ENCODE peak calls at places on chromosomes 1 and 21, in five cellular contexts. M, D, I, L and Y are unnamed samples.

GRCh38 chr1:12064073-12064969 is 1.2 kb downstream of the TNFRSF8 start:
- DNase-seq in M (no peak), D (no peak), I (no peak), L (no peak), Y (no peak)

GRCh38 chr21:39647476-39647875 is 34.7 kb downstream of the B3GALT5 start:
- DNase-seq in M (no peak), D (no peak), I (no peak), L (no peak), Y (peak)

GRCh38 chr1:173295995-173296394 is 88.9 kb upstream of the TNFSF4 start:
- DNase-seq in M (no peak), D (no peak), I (no peak), L (peak), Y (peak)

GRCh38 chr1:61358770-61359455 is 276.6 kb downstream of the NFIA start:
- DNase-seq in M (no peak), D (no peak), I (no peak), L (peak), Y (peak)

GRCh38 chr21:34020005-34020847 is 53.2 kb upstream of the MRPS6 start:
- DNase-seq in M (no peak), D (peak), I (no peak), L (no peak), Y (no peak)

GRCh38 chr1:236809133-236809532 is 14.0 kb downstream of the MTR start:
- DNase-seq in M (no peak), D (no peak), I (no peak), L (no peak), Y (peak)

GRCh38 chr21:31326478-31327247 is 17.4 kb downstream of the TIAM1 start:
- DNase-seq in M (no peak), D (peak), I (no peak), L (peak), Y (no peak)

GRCh38 chr1:172704003-172704402 is 45.1 kb downstream of the FASLG start:
- DNase-seq in M (no peak), D (no peak), I (no peak), L (no peak), Y (no peak)

GRCh38 chr1:236338096-236338495 is 56.0 kb upstream of the EDARADD start:
- DNase-seq in M (no peak), D (no peak), I (no peak), L (peak), Y (peak)

GRCh38 chr1:165854101-165854845 is 26.9 kb downstream of the UCK2 start:
- DNase-seq in M (no peak), D (no peak), I (peak), L (peak), Y (peak)

GRCh38 chr1:65445837-65446236 is 25.4 kb downstream of the LEPR start:
- DNase-seq in M (no peak), D (no peak), I (no peak), L (no peak), Y (no peak)

GRCh38 chr1:65444128-65444527 is 23.7 kb downstream of the LEPR start:
- DNase-seq in M (no peak), D (no peak), I (no peak), L (no peak), Y (no peak)

DNA sequence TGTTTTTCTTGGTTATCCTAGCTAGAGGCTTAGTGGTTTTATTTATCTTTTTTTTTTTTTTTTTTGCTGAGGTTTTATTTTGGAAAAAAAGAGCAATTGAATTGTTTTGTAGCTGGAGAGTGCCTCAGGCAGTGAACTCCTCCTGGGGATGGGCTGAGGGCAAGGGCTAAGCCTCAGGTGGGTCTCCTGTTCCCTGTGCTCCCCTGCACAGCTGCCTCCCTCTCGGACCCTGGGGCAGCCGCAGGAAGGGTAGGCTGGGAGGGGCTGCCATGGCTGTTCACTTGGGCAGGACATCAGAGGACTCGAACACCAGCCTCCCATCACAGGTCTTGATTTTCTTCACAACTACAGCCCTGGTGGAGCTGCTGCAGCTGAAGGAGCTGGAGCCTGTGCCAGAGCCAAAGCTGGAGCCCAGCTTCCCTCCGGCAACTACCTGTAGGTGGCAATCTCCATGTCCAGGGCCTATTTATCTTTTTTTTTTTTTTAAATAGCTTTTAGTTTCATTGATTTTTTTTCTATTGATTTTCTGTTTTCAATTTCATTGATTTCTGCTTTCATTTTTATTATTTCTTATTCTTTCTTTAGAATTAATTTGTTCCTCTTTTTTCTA is 28.9 kb downstream of the LEPR start:
- DNase-seq in M (no peak), D (no peak), I (no peak), L (no peak), Y (peak)
- TF ChIP-seq CTCF in M (no peak), D (no peak), I (no peak), L (no peak), Y (peak)

GRCh38 chr1:1037366-1038327 is 17.7 kb downstream of the AGRN start:
- DNase-seq in M (no peak), D (no peak), I (no peak), L (no peak), Y (no peak)

GRCh38 chr1:1033731-1034437 is 14.0 kb downstream of the AGRN start:
- DNase-seq in M (no peak), D (no peak), I (no peak), L (no peak), Y (no peak)

GRCh38 chr1:1034438-1034759 is 14.5 kb downstream of the AGRN start:
- DNase-seq in M (no peak), D (no peak), I (no peak), L (no peak), Y (no peak)

GRCh38 chr1:1033009-1033587 is 13.2 kb downstream of the AGRN start:
- DNase-seq in M (peak), D (peak), I (no peak), L (peak), Y (peak)

GRCh38 chr1:1035291-1035931 is 15.5 kb downstream of the AGRN start:
- DNase-seq in M (no peak), D (no peak), I (no peak), L (no peak), Y (no peak)
- TF ChIP-seq CTCF in M (no peak), D (no peak), I (no peak), L (no peak), Y (peak)

DNA sequence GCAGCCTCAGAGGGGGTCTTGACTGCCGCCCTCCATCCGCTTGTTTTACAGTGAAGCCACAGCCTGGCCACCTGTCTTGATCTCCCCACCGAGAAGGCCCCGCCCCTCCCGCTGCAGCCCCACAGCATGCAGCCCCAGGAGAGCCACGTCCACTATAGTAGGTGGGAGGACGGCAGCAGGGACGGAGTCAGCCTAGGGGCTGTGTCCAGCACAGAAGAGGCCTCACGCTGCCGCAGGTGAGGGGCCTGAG is 2.6 kb downstream of the SMIM1 start:
- DNase-seq in M (no peak), D (no peak), I (no peak), L (no peak), Y (no peak)
- TF ChIP-seq CTCF in M (no peak), D (no peak), I (no peak), L (no peak), Y (no peak)

DNA sequence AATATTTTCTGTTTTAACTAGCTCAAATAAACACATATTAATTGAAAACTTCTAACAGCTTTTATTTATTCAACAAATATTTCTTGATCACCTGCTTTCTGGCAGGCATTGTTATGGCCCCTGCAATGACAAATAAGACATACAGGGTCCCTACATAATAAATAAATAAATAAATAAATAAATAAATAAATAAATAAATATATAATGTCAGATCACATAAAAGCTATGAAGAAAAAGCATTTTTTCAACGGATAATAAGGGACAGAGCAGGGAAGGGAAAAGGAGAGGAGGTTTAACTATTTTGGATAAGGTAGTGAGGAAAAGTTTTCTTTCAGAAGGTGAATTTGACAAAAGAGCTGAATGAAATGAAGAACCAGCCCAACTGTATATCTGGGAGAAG is 115.0 kb downstream of the MAGI3 start:
- DNase-seq in M (no peak), D (no peak), I (no peak), L (no peak), Y (no peak)
- TF ChIP-seq CTCF in M (no peak), D (no peak), I (no peak), L (no peak), Y (no peak)

DNA sequence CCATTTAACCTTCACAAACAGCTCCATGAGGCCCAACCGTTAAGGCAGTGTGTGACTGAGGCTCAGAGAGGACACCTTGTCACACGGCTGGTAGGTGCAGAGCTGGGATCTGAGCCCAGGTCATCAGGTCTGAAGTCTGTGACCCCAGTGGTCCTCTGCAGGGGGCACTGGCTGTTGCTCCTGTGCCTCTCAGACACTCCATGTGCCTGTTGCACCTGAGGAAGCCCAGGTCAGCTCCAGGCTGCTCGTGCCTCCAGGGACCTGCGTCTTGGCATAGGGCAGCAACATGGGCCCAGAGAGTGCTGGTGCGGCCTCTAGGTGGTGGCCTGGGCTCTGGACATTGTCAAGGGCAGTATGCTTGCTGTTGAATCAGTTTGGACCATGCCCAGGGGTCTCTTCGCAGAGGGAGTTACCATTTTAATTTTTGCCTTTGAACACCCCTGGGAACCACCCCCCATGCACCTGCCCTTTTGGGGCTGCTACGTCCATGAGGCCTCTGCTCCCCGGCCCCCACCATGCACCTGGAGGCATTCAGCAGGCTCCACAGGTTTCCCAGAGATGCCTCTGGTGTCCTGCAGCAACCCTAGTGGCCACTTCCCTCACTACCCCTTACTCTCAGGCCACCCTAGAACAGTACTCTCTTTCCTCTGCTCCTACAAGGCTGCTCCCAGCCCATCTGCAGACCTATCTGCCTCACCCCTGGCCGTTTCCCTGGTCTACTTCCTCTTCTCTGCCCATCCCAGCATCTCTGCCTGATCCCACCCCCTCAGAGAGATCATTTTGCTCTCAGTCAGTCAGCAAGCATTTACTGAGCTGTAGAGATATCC is 25.2 kb upstream of the EPS8L3 start:
- DNase-seq in M (peak), D (no peak), I (peak), L (no peak), Y (peak)
- TF ChIP-seq CTCF in M (no peak), D (peak), I (peak), L (peak), Y (peak)

GRCh38 chr1:1325288-1326074 is 879 bp downstream of the CPTP start:
- DNase-seq in M (no peak), D (no peak), I (no peak), L (no peak), Y (no peak)
- TF ChIP-seq CTCF in M (no peak), D (no peak), I (no peak), L (no peak), Y (no peak)